ENCODE peak calls at places on chromosomes 3 and 15, in six cellular contexts. A, V, O, L, X and C are unnamed samples.

GRCh38 chr3:195119461-195120198 is 151.3 kb downstream of the XXYLT1 start:
- DNase-seq in X (peak), O (no peak), L (no peak), A (no peak), V (no peak), C (peak)

GRCh38 chr15:85854345-85855097 is 59.8 kb upstream of the KLHL25 start:
- DNase-seq in O (peak), X (peak), V (peak), L (no peak), A (peak), C (no peak)

GRCh38 chr3:183213415-183213814 is 39.6 kb upstream of the B3GNT5 start:
- DNase-seq in V (no peak), A (no peak), L (no peak), X (no peak), O (no peak), C (no peak)

GRCh38 chr3:100615684-100616083 is 6.3 kb downstream of the ADGRG7 start:
- DNase-seq in A (no peak), X (no peak), V (no peak), O (no peak), L (peak), C (no peak)

GRCh38 chr3:170049146-170050000 is 11.6 kb downstream of the GPR160 start:
- DNase-seq in A (no peak), X (peak), O (no peak), L (no peak), V (no peak), C (peak)

GRCh38 chr15:69735126-69735525 is 282.5 kb downstream of the RPLP1 start:
- DNase-seq in O (no peak), V (no peak), X (no peak), A (no peak), L (no peak), C (no peak)

GRCh38 chr15:46213551-46213950 is 578.7 kb downstream of the SQOR start:
- DNase-seq in O (no peak), V (no peak), X (no peak), A (no peak), L (no peak), C (no peak)

GRCh38 chr15:41983621-41984571 is 11.5 kb upstream of the EHD4 start:
- DNase-seq in X (no peak), A (no peak), O (no peak), V (no peak), L (no peak), C (no peak)

GRCh38 chr15:50590288-50590687 is 43.8 kb upstream of the USP50 start:
- DNase-seq in X (no peak), V (no peak), O (no peak), A (no peak), L (no peak), C (no peak)

GRCh38 chr3:177905173-177905894 is 630.9 kb upstream of the KCNMB2 start:
- DNase-seq in V (peak), A (no peak), O (no peak), L (no peak), X (no peak), C (peak)

GRCh38 chr3:55750525-55750924 is 263.4 kb upstream of the WNT5A start:
- DNase-seq in L (no peak), V (peak), X (peak), O (no peak), A (no peak), C (peak)

GRCh38 chr15:94335616-94336015 is 104.3 kb downstream of the MCTP2 start:
- DNase-seq in L (no peak), O (no peak), X (no peak), A (no peak), V (no peak), C (no peak)

GRCh38 chr3:151367448-151367847 is 17.1 kb downstream of the P2RY12 start:
- DNase-seq in A (no peak), L (no peak), V (no peak), X (no peak), O (no peak), C (no peak)

GRCh38 chr3:42098171-42098570 is 7.0 kb downstream of the TRAK1 start:
- DNase-seq in O (no peak), V (no peak), L (no peak), A (no peak), X (no peak), C (no peak)

GRCh38 chr15:55999635-56000034 is 6.2 kb upstream of the NEDD4 start:
- DNase-seq in A (no peak), L (no peak), O (no peak), V (peak), X (no peak), C (peak)

GRCh38 chr3:65888980-65889706 is 149.6 kb downstream of the MAGI1 start:
- DNase-seq in A (peak), V (peak), X (peak), O (no peak), L (no peak), C (peak)

GRCh38 chr3:111864821-111865656 is 6.0 kb downstream of the PHLDB2 start:
- DNase-seq in V (peak), L (no peak), A (no peak), X (peak), O (no peak), C (peak)

GRCh38 chr3:123104550-123104949 is 37.7 kb downstream of the PDIA5 start:
- DNase-seq in X (peak), L (no peak), A (peak), V (peak), O (no peak), C (peak)

GRCh38 chr15:90296996-90297395 is 31.5 kb downstream of the NGRN start:
- DNase-seq in X (no peak), L (no peak), A (no peak), V (no peak), O (no peak), C (no peak)

GRCh38 chr15:58057559-58057958 is 8.0 kb downstream of the ALDH1A2 start:
- DNase-seq in X (no peak), L (no peak), V (peak), O (no peak), A (no peak), C (no peak)

GRCh38 chr3:139969386-139969785 is 34.4 kb downstream of the CLSTN2 start:
- DNase-seq in L (no peak), V (no peak), O (no peak), A (no peak), X (no peak), C (no peak)

GRCh38 chr3:27114684-27115083 is 254.5 kb downstream of the NEK10 start:
- DNase-seq in A (no peak), V (peak), L (no peak), O (no peak), X (no peak), C (no peak)

GRCh38 chr3:126360046-126360713 is 3.0 kb upstream of the KLF15 start:
- DNase-seq in A (no peak), O (no peak), X (no peak), V (no peak), L (no peak), C (no peak)

GRCh38 chr15:65072027-65072426 is 4.2 kb upstream of the RASL12 start:
- DNase-seq in L (no peak), X (no peak), O (no peak), A (no peak), V (no peak), C (no peak)

GRCh38 chr15:66644815-66645345 is 57.2 kb upstream of the SMAD6 start:
- DNase-seq in A (no peak), L (no peak), X (no peak), O (no peak), V (no peak), C (peak)

GRCh38 chr15:63392355-63393009 is 10.8 kb upstream of the CA12 start:
- DNase-seq in O (no peak), L (no peak), X (no peak), A (no peak), V (no peak), C (no peak)

GRCh38 chr15:48002772-48003171 is 118.0 kb upstream of the SLC24A5 start:
- DNase-seq in V (no peak), L (no peak), O (no peak), X (no peak), A (no peak), C (no peak)

GRCh38 chr3:73546961-73547360 is 77.8 kb downstream of the PDZRN3 start:
- DNase-seq in V (peak), L (no peak), O (no peak), A (no peak), X (no peak), C (no peak)

GRCh38 chr3:126956866-126957650 is 25.9 kb upstream of the PLXNA1 start:
- DNase-seq in V (peak), O (no peak), A (no peak), L (no peak), X (no peak), C (no peak)

GRCh38 chr15:70420421-70421196 is 322.9 kb upstream of the TLE3 start:
- DNase-seq in X (no peak), L (no peak), V (no peak), A (no peak), O (no peak), C (no peak)